ENCODE peak calls at places on chromosomes 2 and 18, in eight cellular contexts. L is HEK293T; Y is stimulated activated CD4-positive, alpha-beta T cell treated with anti-CD3 and anti-CD28 coated beads, Interleukin-1b, Interleukin-23, amount 100 ng/mL, for 24 hours; O is activated T-helper 1 cell treated with Interleukin-2 at 50 U/mL for 16 hours; Z is HFFc6; I is frontal cortex; T is GM19239; E is SW 1271. R is an unnamed sample.

GRCh38 chr2:72984172-72984671 is 66.9 kb downstream of the EMX1 start:
- DNase-seq in L (no peak), Y (no peak), O (no peak), Z (no peak), I (no peak), T (no peak), E (no peak), R (no peak)

GRCh38 chr2:127577208-127577475 is 41.7 kb downstream of the MYO7B start:
- DNase-seq in L (no peak), Y (no peak), O (no peak), Z (no peak), I (no peak), T (no peak), E (no peak), R (no peak)

GRCh38 chr2:191171708-191172355 is 21.0 kb upstream of the STAT4 start:
- DNase-seq in L (no peak), Y (no peak), O (no peak), Z (peak), I (no peak), T (no peak), E (peak), R (no peak)

GRCh38 chr2:31012384-31012783 is 125.9 kb downstream of the GALNT14 start:
- DNase-seq in L (no peak), Y (no peak), O (no peak), Z (no peak), I (no peak), T (no peak), E (no peak), R (no peak)

GRCh38 chr18:13095466-13095865 is 104.3 kb downstream of the CEP192 start:
- DNase-seq in L (no peak), Y (no peak), O (no peak), Z (no peak), I (no peak), T (no peak), E (no peak), R (no peak)

GRCh38 chr2:109143214-109144187 is 14.5 kb downstream of the SH3RF3 start:
- DNase-seq in L (no peak), Y (no peak), O (no peak), Z (no peak), I (no peak), T (no peak), E (no peak), R (no peak)

GRCh38 chr2:64922482-64923384 is 66.5 kb upstream of the SLC1A4 start:
- DNase-seq in L (no peak), Y (no peak), O (no peak), Z (no peak), I (no peak), T (no peak), E (no peak), R (no peak)

GRCh38 chr2:128622916-128623620 is 304.4 kb upstream of the HS6ST1 start:
- DNase-seq in L (no peak), Y (no peak), O (no peak), Z (no peak), I (no peak), T (no peak), E (no peak), R (no peak)

GRCh38 chr18:7817596-7817995 is 250.5 kb downstream of the PTPRM start:
- DNase-seq in L (no peak), Y (no peak), O (no peak), Z (no peak), I (no peak), T (no peak), E (no peak), R (no peak)

GRCh38 chr2:3142961-3143571 is 234.6 kb downstream of the EIPR1 start:
- DNase-seq in L (no peak), Y (no peak), O (no peak), Z (no peak), I (peak), T (no peak), E (no peak), R (no peak)

GRCh38 chr2:45813003-45813601 is 161.6 kb downstream of the PRKCE start:
- DNase-seq in L (peak), Y (no peak), O (no peak), Z (no peak), I (no peak), T (no peak), E (no peak), R (no peak)

GRCh38 chr18:48921305-48922202 is 29.2 kb downstream of the SMAD7 start:
- DNase-seq in L (no peak), Y (no peak), O (no peak), Z (no peak), I (no peak), T (no peak), E (no peak), R (no peak)

GRCh38 chr2:225841314-225841713 is 441.8 kb downstream of the NYAP2 start:
- DNase-seq in L (no peak), Y (no peak), O (no peak), Z (no peak), I (no peak), T (no peak), E (no peak), R (no peak)

GRCh38 chr18:52701219-52701935 is 361.4 kb downstream of the DCC start:
- DNase-seq in L (no peak), Y (no peak), O (no peak), Z (no peak), I (no peak), T (no peak), E (no peak), R (no peak)

GRCh38 chr2:11945139-11946126 is 199.0 kb downstream of the LPIN1 start:
- DNase-seq in L (no peak), Y (no peak), O (no peak), Z (no peak), I (no peak), T (no peak), E (no peak), R (no peak)

GRCh38 chr2:51293566-51294200 is 261.8 kb upstream of the NRXN1 start:
- DNase-seq in L (no peak), Y (no peak), O (no peak), Z (no peak), I (no peak), T (no peak), E (no peak), R (no peak)

GRCh38 chr2:86621290-86621943 is 2.2 kb downstream of the RNF103 start:
- DNase-seq in L (no peak), Y (no peak), O (no peak), Z (peak), I (no peak), T (no peak), E (peak), R (no peak)

R was measured in D721Med.